ENCODE peak calls at places on chromosomes 4 and X, in eight cellular contexts. P is upper lobe of right lung, I is testis, E is progenitor cell of endocrine pancreas, L is HFF-Myc, W is GM12865, K is MM.1S, F is cardiac fibroblast. Y is an unnamed sample.
A peak's percentile ranks its signal among the peaks of the same experiment; 100 is the strongest.

GRCh38 chrX:47648376-47648775 is 2.0 kb downstream of the ELK1 start:
- DNase-seq in P (no peak), I (no peak), E (no peak), L (no peak), W (no peak), K (no peak), F (no peak), Y (no peak)

GRCh38 chrX:71619193-71619592 is 882 bp upstream of the CXCR3 start:
- DNase-seq in P (no peak), I (no peak), E (no peak), L (no peak), W (peak; percentile 67), K (no peak), F (no peak), Y (no peak)

GRCh38 chr4:122700178-122700725 is 32.3 kb upstream of the BBS12 start:
- DNase-seq in P (no peak), I (peak; percentile 94), E (no peak), L (peak; percentile 32), W (no peak), K (no peak), F (peak; percentile 72), Y (peak; percentile 86)

GRCh38 chrX:43121637-43122036 is 343.7 kb upstream of the PPP1R2C start:
- DNase-seq in P (no peak), I (peak; percentile 20), E (no peak), L (no peak), W (peak; percentile 8), K (no peak), F (no peak), Y (peak; percentile 12)

GRCh38 chr4:10354746-10355145 is 102.5 kb downstream of the ZNF518B start:
- DNase-seq in P (no peak), I (no peak), E (no peak), L (no peak), W (no peak), K (no peak), F (no peak), Y (no peak)

GRCh38 chrX:22300130-22300529 is 27.4 kb downstream of the CBLL2 start:
- DNase-seq in P (no peak), I (peak; percentile 21), E (no peak), L (no peak), W (no peak), K (peak; percentile 73), F (peak; percentile 54), Y (peak; percentile 57)

GRCh38 chrX:150984164-150984824 is 1.2 kb downstream of the HMGB3 start:
- DNase-seq in P (no peak), I (no peak), E (no peak), L (no peak), W (no peak), K (no peak), F (no peak), Y (no peak)

GRCh38 chrX:52271212-52271611 is 86.5 kb downstream of the MAGED4 start:
- DNase-seq in P (no peak), I (peak; percentile 56), E (no peak), L (no peak), W (peak; percentile 3), K (peak; percentile 31), F (peak; percentile 7), Y (peak; percentile 19)

GRCh38 chr4:89024051-89024675 is 32.8 kb downstream of the FAM13A start:
- DNase-seq in P (no peak), I (peak; percentile 81), E (peak; percentile 25), L (peak; percentile 65), W (peak; percentile 80), K (peak; percentile 78), F (peak; percentile 87), Y (peak; percentile 86)

GRCh38 chr4:27315625-27316024 is 455.0 kb downstream of the STIM2 start:
- DNase-seq in P (no peak), I (no peak), E (no peak), L (no peak), W (no peak), K (no peak), F (no peak), Y (no peak)

GRCh38 chr4:19736968-19737756 is 514.5 kb upstream of the SLIT2 start:
- DNase-seq in P (no peak), I (no peak), E (no peak), L (no peak), W (no peak), K (no peak), F (no peak), Y (peak; percentile 27)

GRCh38 chrX:105822138-105823091 is at the start of gene NRK:
- DNase-seq in P (peak; percentile 51), I (peak; percentile 46), E (peak; percentile 10), L (no peak), W (no peak), K (no peak), F (peak; percentile 9), Y (no peak)

GRCh38 chrX:118764122-118764521 is 36.7 kb downstream of the IL13RA1 start:
- DNase-seq in P (no peak), I (no peak), E (no peak), L (no peak), W (no peak), K (no peak), F (no peak), Y (no peak)

GRCh38 chr4:87527446-87528240 is 1.5 kb downstream of the SPARCL1 start:
- DNase-seq in P (no peak), I (peak; percentile 42), E (no peak), L (no peak), W (no peak), K (no peak), F (peak; percentile 42), Y (no peak)

GRCh38 chr4:17197070-17197469 is 298.6 kb upstream of the LDB2 start:
- DNase-seq in P (no peak), I (no peak), E (no peak), L (no peak), W (no peak), K (no peak), F (no peak), Y (no peak)

GRCh38 chr4:63558709-63559108 is 850.5 kb downstream of the TECRL start:
- DNase-seq in P (no peak), I (no peak), E (no peak), L (no peak), W (no peak), K (no peak), F (no peak), Y (no peak)

GRCh38 chr4:63566658-63567057 is 842.6 kb downstream of the TECRL start:
- DNase-seq in P (no peak), I (no peak), E (no peak), L (no peak), W (no peak), K (no peak), F (no peak), Y (no peak)

GRCh38 chr4:63563288-63564014 is 845.8 kb downstream of the TECRL start:
- DNase-seq in P (no peak), I (peak; percentile 54), E (no peak), L (no peak), W (no peak), K (peak; percentile 60), F (no peak), Y (peak; percentile 41)
- TF ChIP-seq CTCF in P (no peak), I (no peak), E (peak; percentile 41), L (no peak), W (no peak), K (peak; percentile 56), F (no peak), Y (no peak)

DNA sequence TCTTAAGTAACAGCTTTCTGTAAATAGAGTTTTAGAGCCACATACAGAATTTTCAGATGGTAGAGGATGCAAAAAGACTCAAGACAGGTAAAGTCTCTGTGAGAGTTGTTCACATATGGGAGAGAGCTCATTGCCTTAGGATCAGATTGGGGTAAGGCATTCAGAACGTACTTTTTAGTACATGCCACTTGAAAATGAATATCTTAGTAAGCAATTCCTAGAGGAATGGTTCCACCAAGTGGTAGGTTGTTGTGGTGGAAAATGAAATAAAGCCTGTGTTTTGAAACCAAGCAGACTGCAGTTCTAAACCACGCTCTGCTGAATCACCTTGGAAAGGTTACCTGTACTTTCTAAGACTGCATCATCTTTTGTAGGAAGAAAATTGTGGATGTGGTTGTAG is 547.0 kb upstream of the LCORL start:
- DNase-seq in P (no peak), I (no peak), E (no peak), L (no peak), W (no peak), K (peak; percentile 48), F (peak; percentile 1), Y (no peak)
- TF ChIP-seq CTCF in P (no peak), I (no peak), E (peak; percentile 37), L (no peak), W (no peak), K (peak; percentile 53), F (no peak), Y (peak; percentile 23)

DNA sequence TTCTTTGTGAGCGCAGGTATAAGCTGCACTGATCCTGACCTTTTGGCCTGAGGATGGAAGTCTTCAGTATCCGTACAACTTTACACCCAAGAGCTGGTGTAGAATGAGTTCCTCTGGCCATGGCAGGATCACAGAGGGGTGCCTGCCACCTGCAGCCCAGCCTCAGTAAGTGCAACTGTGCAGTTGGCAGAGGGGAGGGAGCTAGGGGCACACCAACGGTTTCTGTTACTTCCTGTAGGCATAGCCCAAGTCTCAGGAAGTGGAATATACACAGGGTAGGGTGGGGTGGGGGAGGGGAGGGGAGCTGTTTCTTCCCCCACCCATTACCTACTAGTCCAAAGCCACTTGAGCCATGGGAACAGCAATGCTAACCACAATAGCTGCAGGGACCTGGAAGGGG is 85.4 kb upstream of the GBA3 start:
- DNase-seq in P (no peak), I (peak; percentile 60), E (peak; percentile 12), L (peak; percentile 3), W (peak; percentile 70), K (peak; percentile 30), F (peak; percentile 32), Y (peak; percentile 69)
- TF ChIP-seq CTCF in P (peak; percentile 62), I (no peak), E (peak; percentile 56), L (peak; percentile 48), W (peak; percentile 50), K (peak; percentile 33), F (peak; percentile 55), Y (peak; percentile 52)

GRCh38 chr4:67918428-67918827 is 34.6 kb upstream of the TMPRSS11D start:
- DNase-seq in P (no peak), I (no peak), E (no peak), L (no peak), W (no peak), K (no peak), F (no peak), Y (peak; percentile 28)
- TF ChIP-seq CTCF in P (no peak), I (no peak), E (peak; percentile 67), L (peak; percentile 57), W (peak; percentile 12), K (peak; percentile 79), F (peak; percentile 15), Y (peak; percentile 61)

GRCh38 chrX:132955710-132956109 is 2.7 kb downstream of the HS6ST2 start:
- DNase-seq in P (no peak), I (no peak), E (no peak), L (no peak), W (no peak), K (no peak), F (no peak), Y (no peak)
- TF ChIP-seq CTCF in P (no peak), I (no peak), E (no peak), L (no peak), W (no peak), K (no peak), F (no peak), Y (no peak)